ENCODE peak calls at places on chromosome 15, in six cellular contexts. One of them, this sample, is unnamed.

GRCh38 chr15:45522931-45523331 is 376 bp upstream of the SLC30A4 start:
- DNase-seq in A549: no peak
- DNase-seq in K562: no peak
- DNase-seq in endothelial cell of umbilical vein: peak; percentile 50
- DNase-seq in HepG2: no peak
- DNase-seq in GM12878: no peak
- DNase-seq in this sample: peak; percentile 2

GRCh38 chr15:39184701-39185390 is 396.0 kb upstream of the THBS1 start:
- DNase-seq in A549: no peak
- DNase-seq in K562: no peak
- DNase-seq in endothelial cell of umbilical vein: no peak
- DNase-seq in HepG2: no peak
- DNase-seq in GM12878: no peak
- DNase-seq in this sample: no peak

GRCh38 chr15:61404567-61404966 is 175.5 kb upstream of the RORA start:
- DNase-seq in A549: no peak
- DNase-seq in K562: no peak
- DNase-seq in endothelial cell of umbilical vein: no peak
- DNase-seq in HepG2: no peak
- DNase-seq in GM12878: no peak
- DNase-seq in this sample: no peak

GRCh38 chr15:79102595-79102994 is 12.0 kb upstream of the RASGRF1 start:
- DNase-seq in A549: no peak
- DNase-seq in K562: no peak
- DNase-seq in endothelial cell of umbilical vein: no peak
- DNase-seq in HepG2: no peak
- DNase-seq in GM12878: no peak
- DNase-seq in this sample: no peak

GRCh38 chr15:63938486-63939061 is 104.8 kb upstream of the HERC1 start:
- DNase-seq in A549: no peak
- DNase-seq in K562: peak; percentile 46
- DNase-seq in endothelial cell of umbilical vein: peak; percentile 33
- DNase-seq in HepG2: no peak
- DNase-seq in GM12878: no peak
- DNase-seq in this sample: no peak

GRCh38 chr15:74397239-74398068 is 30.0 kb upstream of the CYP11A1 start:
- DNase-seq in A549: no peak
- DNase-seq in K562: no peak
- DNase-seq in endothelial cell of umbilical vein: no peak
- DNase-seq in HepG2: no peak
- DNase-seq in GM12878: peak; percentile 82
- DNase-seq in this sample: peak; percentile 44

GRCh38 chr15:88652456-88653199 is 13.8 kb downstream of the ISG20 start:
- DNase-seq in A549: no peak
- DNase-seq in K562: no peak
- DNase-seq in endothelial cell of umbilical vein: peak; percentile 44
- DNase-seq in HepG2: no peak
- DNase-seq in GM12878: no peak
- DNase-seq in this sample: peak; percentile 7

GRCh38 chr15:77821188-77821958 is 188.7 kb upstream of the LINGO1 start:
- DNase-seq in A549: peak; percentile 93
- DNase-seq in K562: peak; percentile 75
- DNase-seq in endothelial cell of umbilical vein: peak; percentile 55
- DNase-seq in HepG2: peak; percentile 24
- DNase-seq in GM12878: no peak
- DNase-seq in this sample: peak; percentile 71

GRCh38 chr15:87736921-87737389 is 519.6 kb downstream of the NTRK3 start:
- DNase-seq in A549: no peak
- DNase-seq in K562: no peak
- DNase-seq in endothelial cell of umbilical vein: no peak
- DNase-seq in HepG2: no peak
- DNase-seq in GM12878: no peak
- DNase-seq in this sample: no peak

GRCh38 chr15:99110093-99110492 is 5.2 kb downstream of the SYNM start:
- DNase-seq in A549: no peak
- DNase-seq in K562: no peak
- DNase-seq in endothelial cell of umbilical vein: no peak
- DNase-seq in HepG2: no peak
- DNase-seq in GM12878: no peak
- DNase-seq in this sample: no peak

GRCh38 chr15:76333720-76334437 is 2.7 kb upstream of the ISL2 start:
- DNase-seq in A549: peak; percentile 80
- DNase-seq in K562: peak; percentile 64
- DNase-seq in endothelial cell of umbilical vein: no peak
- DNase-seq in HepG2: peak; percentile 85
- DNase-seq in GM12878: no peak
- DNase-seq in this sample: peak; percentile 51

GRCh38 chr15:48385431-48385830 is 54.2 kb downstream of the DUT start:
- DNase-seq in A549: no peak
- DNase-seq in K562: no peak
- DNase-seq in endothelial cell of umbilical vein: peak; percentile 93
- DNase-seq in HepG2: no peak
- DNase-seq in GM12878: no peak
- DNase-seq in this sample: no peak

GRCh38 chr15:43082509-43082908 is 23.3 kb downstream of the UBR1 start:
- DNase-seq in A549: no peak
- DNase-seq in K562: no peak
- DNase-seq in endothelial cell of umbilical vein: no peak
- DNase-seq in HepG2: no peak
- DNase-seq in GM12878: no peak
- DNase-seq in this sample: no peak

GRCh38 chr15:66862111-66862815 is 160.2 kb downstream of the SMAD6 start:
- DNase-seq in A549: peak; percentile 43
- DNase-seq in K562: no peak
- DNase-seq in endothelial cell of umbilical vein: no peak
- DNase-seq in HepG2: no peak
- DNase-seq in GM12878: no peak
- DNase-seq in this sample: peak; percentile 45

GRCh38 chr15:68316061-68316804 is 38.7 kb downstream of the FEM1B start:
- DNase-seq in A549: no peak
- DNase-seq in K562: peak; percentile 31
- DNase-seq in endothelial cell of umbilical vein: peak; percentile 29
- DNase-seq in HepG2: no peak
- DNase-seq in GM12878: no peak
- DNase-seq in this sample: no peak

GRCh38 chr15:32715276-32715675 is 2.5 kb upstream of the GREM1 start:
- DNase-seq in A549: no peak
- DNase-seq in K562: no peak
- DNase-seq in endothelial cell of umbilical vein: no peak
- DNase-seq in HepG2: no peak
- DNase-seq in GM12878: no peak
- DNase-seq in this sample: no peak

GRCh38 chr15:74893627-74894026 is 3.8 kb downstream of the MPI start:
- DNase-seq in A549: no peak
- DNase-seq in K562: no peak
- DNase-seq in endothelial cell of umbilical vein: no peak
- DNase-seq in HepG2: no peak
- DNase-seq in GM12878: no peak
- DNase-seq in this sample: no peak

GRCh38 chr15:40338921-40339620 is 1.7 kb downstream of the CCDC9B start:
- DNase-seq in A549: peak; percentile 67
- DNase-seq in K562: no peak
- DNase-seq in endothelial cell of umbilical vein: peak; percentile 19
- DNase-seq in HepG2: peak; percentile 85
- DNase-seq in GM12878: no peak
- DNase-seq in this sample: no peak

GRCh38 chr15:49675051-49675450 is 54.2 kb downstream of the DTWD1 start:
- DNase-seq in A549: peak; percentile 18
- DNase-seq in K562: no peak
- DNase-seq in endothelial cell of umbilical vein: peak; percentile 5
- DNase-seq in HepG2: peak; percentile 9
- DNase-seq in GM12878: no peak
- DNase-seq in this sample: no peak

GRCh38 chr15:65525622-65526021 is 4.6 kb upstream of the HACD3 start:
- DNase-seq in A549: no peak
- DNase-seq in K562: no peak
- DNase-seq in endothelial cell of umbilical vein: peak; percentile 59
- DNase-seq in HepG2: no peak
- DNase-seq in GM12878: no peak
- DNase-seq in this sample: no peak

GRCh38 chr15:54820811-54821210 is 375.9 kb downstream of the RSL24D1 start:
- DNase-seq in A549: no peak
- DNase-seq in K562: no peak
- DNase-seq in endothelial cell of umbilical vein: no peak
- DNase-seq in HepG2: no peak
- DNase-seq in GM12878: no peak
- DNase-seq in this sample: no peak

GRCh38 chr15:98604983-98605382 is 43.4 kb upstream of the IGF1R start:
- DNase-seq in A549: no peak
- DNase-seq in K562: no peak
- DNase-seq in endothelial cell of umbilical vein: no peak
- DNase-seq in HepG2: peak; percentile 23
- DNase-seq in GM12878: no peak
- DNase-seq in this sample: no peak

GRCh38 chr15:94287794-94288246 is 56.5 kb downstream of the MCTP2 start:
- DNase-seq in A549: no peak
- DNase-seq in K562: no peak
- DNase-seq in endothelial cell of umbilical vein: no peak
- DNase-seq in HepG2: no peak
- DNase-seq in GM12878: peak; percentile 66
- DNase-seq in this sample: peak; percentile 96

GRCh38 chr15:66865622-66866611 is 163.9 kb downstream of the SMAD6 start:
- DNase-seq in A549: no peak
- DNase-seq in K562: no peak
- DNase-seq in endothelial cell of umbilical vein: no peak
- DNase-seq in HepG2: no peak
- DNase-seq in GM12878: peak; percentile 41
- DNase-seq in this sample: peak; percentile 51

GRCh38 chr15:25832158-25832557 is 31.0 kb downstream of the ATP10A start:
- DNase-seq in A549: no peak
- DNase-seq in K562: no peak
- DNase-seq in endothelial cell of umbilical vein: no peak
- DNase-seq in HepG2: no peak
- DNase-seq in GM12878: no peak
- DNase-seq in this sample: no peak

GRCh38 chr15:25565470-25566264 is 126.8 kb upstream of the UBE3A start:
- DNase-seq in A549: no peak
- DNase-seq in K562: no peak
- DNase-seq in endothelial cell of umbilical vein: no peak
- DNase-seq in HepG2: no peak
- DNase-seq in GM12878: no peak
- DNase-seq in this sample: no peak

GRCh38 chr15:75723847-75724660 is 11.4 kb upstream of the CSPG4 start:
- DNase-seq in A549: peak; percentile 97
- DNase-seq in K562: peak; percentile 70
- DNase-seq in endothelial cell of umbilical vein: peak; percentile 84
- DNase-seq in HepG2: peak; percentile 81
- DNase-seq in GM12878: no peak
- DNase-seq in this sample: peak; percentile 42

GRCh38 chr15:81302605-81303204 is 21.2 kb downstream of the STARD5 start:
- DNase-seq in A549: no peak
- DNase-seq in K562: no peak
- DNase-seq in endothelial cell of umbilical vein: no peak
- DNase-seq in HepG2: no peak
- DNase-seq in GM12878: no peak
- DNase-seq in this sample: no peak

GRCh38 chr15:67413770-67414429 is 107.0 kb upstream of the C15orf61 start:
- DNase-seq in A549: peak; percentile 32
- DNase-seq in K562: peak; percentile 14
- DNase-seq in endothelial cell of umbilical vein: peak; percentile 72
- DNase-seq in HepG2: peak; percentile 35
- DNase-seq in GM12878: no peak
- DNase-seq in this sample: no peak

DNA sequence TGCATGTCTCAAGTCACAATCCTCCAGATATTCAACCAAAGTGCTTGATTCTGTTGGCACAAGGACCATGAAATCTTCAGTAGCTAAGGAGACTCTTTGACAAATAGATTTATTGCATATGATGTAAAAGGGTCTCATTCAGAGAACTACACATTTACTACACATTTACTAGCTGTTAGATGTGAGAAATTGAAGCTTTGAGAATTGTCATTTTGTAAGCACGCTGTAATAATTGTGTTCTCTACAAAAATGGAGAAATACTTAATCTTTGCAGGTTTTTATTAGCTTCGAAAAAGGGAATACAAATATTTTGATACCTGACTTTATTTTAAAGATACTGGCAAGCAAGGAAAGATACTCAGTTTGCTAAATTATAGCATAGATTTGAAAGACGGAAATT is 70.2 kb upstream of the CHD2 start:
- DNase-seq in A549: no peak
- DNase-seq in K562: no peak
- DNase-seq in endothelial cell of umbilical vein: no peak
- DNase-seq in HepG2: no peak
- DNase-seq in GM12878: no peak
- DNase-seq in this sample: no peak
- TF ChIP-seq MYC in A549: no peak
- TF ChIP-seq MYC in K562: no peak
- TF ChIP-seq MYC in endothelial cell of umbilical vein: no peak
- TF ChIP-seq MYC in HepG2: no peak
- TF ChIP-seq MYC in GM12878: no peak
- TF ChIP-seq MYC in this sample: no peak

GRCh38 chr15:27815035-27815434 is 284.1 kb downstream of the OCA2 start:
- DNase-seq in A549: no peak
- DNase-seq in K562: no peak
- DNase-seq in endothelial cell of umbilical vein: no peak
- DNase-seq in HepG2: no peak
- DNase-seq in GM12878: no peak
- DNase-seq in this sample: no peak
- H3K4me3 ChIP-seq in A549: no peak overlapping the region
- H3K4me3 ChIP-seq in K562: no peak overlapping the region
- H3K4me3 ChIP-seq in endothelial cell of umbilical vein: no peak overlapping the region
- H3K4me3 ChIP-seq in HepG2: no peak overlapping the region
- H3K4me3 ChIP-seq in GM12878: no peak overlapping the region
- H3K4me3 ChIP-seq in this sample: no peak overlapping the region

DNA sequence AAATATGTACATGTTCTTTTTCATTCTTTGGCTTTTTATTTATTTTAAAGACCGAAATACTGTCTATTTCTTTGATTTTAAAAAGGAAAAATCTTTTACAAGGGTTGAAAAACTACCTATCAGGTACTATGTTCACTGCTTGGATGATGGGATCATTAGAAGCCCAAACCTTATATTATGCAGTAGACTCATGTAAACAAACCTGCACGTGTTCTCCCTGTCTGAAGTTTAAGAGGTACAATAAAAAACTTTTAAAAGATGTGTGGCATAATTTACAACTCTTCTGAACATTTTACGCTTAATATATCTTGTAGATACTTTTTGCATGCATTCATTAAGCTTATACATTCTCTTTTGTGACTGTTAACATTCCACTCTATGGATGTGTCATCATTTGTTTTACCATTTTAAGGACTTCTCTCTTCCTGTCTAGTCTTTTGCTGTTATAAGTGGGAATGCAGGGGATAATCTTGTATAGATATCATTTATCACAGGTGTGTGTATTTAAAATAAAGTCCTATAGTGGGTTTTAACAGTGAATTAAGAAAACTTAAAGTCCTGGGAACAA is 6.2 kb downstream of the MGA start:
- DNase-seq in A549: no peak
- DNase-seq in K562: no peak
- DNase-seq in endothelial cell of umbilical vein: peak; percentile 45
- DNase-seq in HepG2: no peak
- DNase-seq in GM12878: no peak
- DNase-seq in this sample: no peak
- TF ChIP-seq MYC in A549: no peak
- TF ChIP-seq MYC in K562: no peak
- TF ChIP-seq MYC in endothelial cell of umbilical vein: no peak
- TF ChIP-seq MYC in HepG2: no peak
- TF ChIP-seq MYC in GM12878: no peak
- TF ChIP-seq MYC in this sample: no peak

DNA sequence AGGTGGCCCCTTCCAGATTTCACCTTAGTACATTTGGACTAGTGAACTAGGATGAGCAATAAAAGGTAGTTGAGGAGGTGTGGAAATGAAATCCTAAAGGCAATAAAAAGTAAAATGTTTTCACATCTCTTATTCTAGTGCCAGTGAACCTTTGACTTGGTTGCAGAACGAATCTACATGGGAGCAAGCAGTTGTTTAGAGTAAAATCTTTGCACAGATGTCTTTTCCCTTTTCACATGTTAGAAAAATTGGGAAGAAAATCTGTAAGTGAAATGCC is 63.9 kb downstream of the AKAP13 start:
- DNase-seq in A549: no peak
- DNase-seq in K562: no peak
- DNase-seq in endothelial cell of umbilical vein: no peak
- DNase-seq in HepG2: no peak
- DNase-seq in GM12878: no peak
- DNase-seq in this sample: no peak
- H3K4me3 ChIP-seq in A549: no peak overlapping the region
- H3K4me3 ChIP-seq in K562: no peak overlapping the region
- H3K4me3 ChIP-seq in endothelial cell of umbilical vein: no peak overlapping the region
- H3K4me3 ChIP-seq in HepG2: no peak overlapping the region
- H3K4me3 ChIP-seq in GM12878: no peak overlapping the region
- H3K4me3 ChIP-seq in this sample: no peak overlapping the region

This sample was measured in NB4.